ENCODE peak calls at places on chromosomes 5 and 9, in nine cellular contexts. C is GM23338, O is HepG2, B is K562, J is stomach, K is GM12878, H is upper lobe of left lung, T is HCT116, Z is HL-60. S is an unnamed sample.
A peak's percentile ranks its signal among the peaks of the same experiment; 100 is the strongest.

GRCh38 chr9:136565075-136565721 is 19.4 kb upstream of the NOTCH1 start:
- DNase-seq in J (no peak), O (no peak), H (no peak), C (no peak), Z (no peak), B (no peak), K (no peak), T (no peak), S (no peak)

GRCh38 chr5:139711852-139712171 is 63.7 kb downstream of the CXXC5 start:
- DNase-seq in B (no peak), C (peak; percentile 79), O (no peak), Z (peak; percentile 37), H (no peak), T (no peak), J (no peak), K (no peak), S (no peak)

GRCh38 chr9:131627846-131628820 is 82.8 kb downstream of the PRRT1B start:
- DNase-seq in T (no peak), H (peak; percentile 92), O (no peak), C (no peak), B (no peak), Z (peak; percentile 85), J (peak; percentile 75), K (no peak), S (no peak)

GRCh38 chr9:136119259-136120118 is 814 bp upstream of the TMEM250 start:
- DNase-seq in C (peak; percentile 73), J (no peak), K (no peak), T (no peak), O (peak; percentile 82), Z (no peak), B (peak; percentile 75), H (no peak), S (no peak)

GRCh38 chr9:70043689-70044449 is at the start of gene MAMDC2:
- DNase-seq in B (no peak), O (no peak), K (no peak), J (peak; percentile 27), Z (no peak), T (no peak), H (peak; percentile 26), C (peak; percentile 73), S (no peak)

GRCh38 chr9:128558431-128559310 is 6.3 kb downstream of the SPTAN1 start:
- DNase-seq in O (peak; percentile 53), Z (peak; percentile 39), J (peak; percentile 87), T (peak; percentile 44), K (peak; percentile 97), H (peak; percentile 81), B (peak; percentile 93), C (peak; percentile 28), S (peak; percentile 72)

GRCh38 chr9:94269264-94269663 is 10.2 kb downstream of the ZNF169 start:
- DNase-seq in H (no peak), B (no peak), C (no peak), T (no peak), J (no peak), K (no peak), O (peak; percentile 44), Z (no peak), S (no peak)

GRCh38 chr9:127523312-127523851 is 72.1 kb downstream of the LRSAM1 start:
- DNase-seq in O (no peak), H (no peak), B (peak; percentile 75), T (peak; percentile 50), C (peak; percentile 51), J (no peak), Z (peak; percentile 20), K (no peak), S (no peak)

GRCh38 chr5:127517110-127517479 is 345 bp upstream of the PRRC1 start:
- DNase-seq in H (no peak), J (no peak), T (no peak), B (no peak), K (peak; percentile 2), Z (no peak), O (peak; percentile 57), C (no peak), S (no peak)

GRCh38 chr9:130746434-130747212 is 53.0 kb downstream of the EXOSC2 start:
- DNase-seq in C (no peak), K (no peak), Z (no peak), B (peak; percentile 51), O (no peak), H (no peak), J (no peak), T (no peak), S (no peak)

GRCh38 chr5:108143581-108143980 is 238.3 kb downstream of the FBXL17 start:
- DNase-seq in K (no peak), J (no peak), O (no peak), B (no peak), T (no peak), H (no peak), C (no peak), Z (no peak), S (no peak)

GRCh38 chr9:112753725-112754124 is 3.2 kb downstream of the SNX30 start:
- DNase-seq in O (no peak), K (no peak), Z (peak; percentile 46), C (no peak), H (no peak), T (peak; percentile 36), J (no peak), B (no peak), S (no peak)

GRCh38 chr9:74666625-74667316 is 169.6 kb downstream of the RORB start:
- DNase-seq in H (no peak), J (no peak), B (no peak), Z (no peak), T (no peak), K (no peak), C (no peak), O (no peak), S (no peak)

GRCh38 chr5:3584724-3585531 is 10.7 kb upstream of the IRX1 start:
- DNase-seq in H (no peak), J (no peak), B (no peak), O (no peak), T (no peak), Z (no peak), C (no peak), K (no peak), S (no peak)

GRCh38 chr5:108801776-108802175 is 54.1 kb downstream of the FER start:
- DNase-seq in O (peak; percentile 40), K (no peak), J (no peak), C (no peak), T (peak; percentile 84), Z (no peak), H (no peak), B (no peak), S (no peak)

GRCh38 chr9:133491656-133491925 is 12.7 kb upstream of the SLC2A6 start:
- DNase-seq in J (no peak), H (no peak), T (no peak), K (no peak), O (no peak), Z (no peak), C (no peak), B (no peak), S (no peak)

GRCh38 chr9:34992376-34992951 is 2.9 kb downstream of the DNAJB5 start:
- DNase-seq in K (no peak), B (peak; percentile 41), C (no peak), T (peak; percentile 22), J (no peak), H (no peak), O (peak; percentile 24), Z (no peak), S (no peak)
- TF ChIP-seq POLR2AphosphoS5 in K (no peak), B (no peak), C (no peak), T (peak; percentile 23), J (peak; percentile 60), H (no peak), O (no peak), Z (no peak), S (no peak)

DNA sequence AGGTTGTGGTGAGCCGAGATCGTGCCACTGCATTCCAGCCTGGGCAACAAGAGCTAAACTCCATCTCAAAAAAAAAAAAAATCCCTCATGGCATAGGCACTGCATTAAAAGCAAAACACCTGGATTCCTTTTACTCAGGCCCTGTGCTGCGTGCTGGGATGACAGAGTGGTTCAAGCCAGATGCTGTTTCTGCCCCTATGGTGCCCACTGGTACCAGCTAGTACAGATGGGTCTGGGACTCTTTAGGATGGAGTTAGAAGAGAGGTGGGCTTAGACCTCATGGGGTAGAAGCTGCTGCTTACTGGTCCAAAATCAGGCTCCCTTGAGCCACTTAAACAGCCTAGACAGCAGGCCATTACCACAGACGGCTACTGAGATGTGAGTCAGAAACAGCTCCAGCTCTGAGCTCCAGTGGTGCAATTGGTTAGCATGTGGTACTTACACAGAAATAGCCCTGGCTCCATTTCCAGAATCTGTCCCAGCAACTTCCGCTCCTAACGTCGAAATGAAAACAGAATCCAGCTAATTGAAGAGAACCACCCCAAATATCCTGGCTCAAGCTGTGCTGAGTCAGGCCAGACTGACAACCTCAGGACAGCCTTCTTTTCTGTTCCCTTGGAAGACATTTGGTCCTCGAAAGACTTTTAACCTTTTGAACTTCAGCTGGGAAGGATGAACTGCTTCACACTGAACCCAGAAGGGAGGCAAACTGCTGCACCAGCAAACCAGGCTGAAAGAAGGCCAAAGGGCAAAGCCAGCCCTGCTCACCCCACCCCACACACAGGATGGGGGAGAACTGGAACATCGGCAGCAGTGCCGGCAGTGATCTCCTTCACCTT is 15.5 kb downstream of the C5orf15 start:
- DNase-seq in H (peak; percentile 26), J (no peak), O (no peak), B (no peak), K (no peak), Z (no peak), C (no peak), T (no peak), S (no peak)
- TF ChIP-seq POLR2AphosphoS5 in H (peak; percentile 30), J (peak; percentile 73), O (no peak), B (no peak), K (no peak), Z (no peak), C (no peak), T (no peak), S (peak; percentile 33)

GRCh38 chr9:96034553-96035122 is 159.1 kb downstream of the ERCC6L2 start:
- DNase-seq in J (no peak), B (no peak), C (no peak), H (no peak), O (no peak), Z (no peak), K (no peak), T (no peak), S (no peak)

GRCh38 chr9:96031962-96032534 is 156.6 kb downstream of the ERCC6L2 start:
- DNase-seq in O (no peak), K (no peak), T (no peak), J (no peak), Z (no peak), C (no peak), H (no peak), B (no peak), S (no peak)

GRCh38 chr9:96029722-96030515 is 154.4 kb downstream of the ERCC6L2 start:
- DNase-seq in C (no peak), O (no peak), T (no peak), J (peak; percentile 59), H (no peak), K (no peak), B (no peak), Z (no peak), S (no peak)

GRCh38 chr9:96033896-96034295 is 158.4 kb downstream of the ERCC6L2 start:
- DNase-seq in Z (no peak), H (no peak), T (no peak), K (no peak), C (no peak), O (no peak), J (no peak), B (no peak), S (no peak)

GRCh38 chr9:96031366-96031824 is 155.9 kb downstream of the ERCC6L2 start:
- DNase-seq in O (no peak), Z (no peak), B (no peak), K (no peak), H (no peak), C (no peak), T (no peak), J (peak; percentile 86), S (peak; percentile 91)
- TF ChIP-seq POLR2AphosphoS5 in O (no peak), Z (no peak), B (no peak), K (no peak), H (no peak), C (no peak), T (no peak), J (peak; percentile 71), S (peak; percentile 96)

GRCh38 chr5:72556351-72557146 is 49.3 kb upstream of the ZNF366 start:
- DNase-seq in B (no peak), O (peak; percentile 43), C (peak; percentile 92), J (peak; percentile 34), K (peak; percentile 5), H (peak; percentile 44), T (no peak), Z (peak; percentile 2), S (peak; percentile 8)
- TF ChIP-seq POLR2AphosphoS5 in B (no peak), O (no peak), C (peak; percentile 80), J (no peak), K (no peak), H (no peak), T (no peak), Z (no peak), S (peak; percentile 4)

S was measured in prostate gland.